ENCODE peak calls at places on chromosome 22, in six cellular contexts. T is neuronal stem cell, S is mesendoderm, M is H9, X is IMR-90, I is trophoblast cell. B is an unnamed sample.

GRCh38 chr22:28029962-28030361 is 110.9 kb upstream of the PITPNB start:
- DNase-seq in T (no peak), S (no peak), M (peak; percentile 17), X (no peak), I (no peak), B (no peak)

GRCh38 chr22:20566420-20567260 is 59.2 kb downstream of the MED15 start:
- DNase-seq in T (no peak), S (no peak), M (no peak), X (peak; percentile 82), I (peak; percentile 37), B (no peak)

GRCh38 chr22:48175721-48176120 is 1413.3 kb downstream of the TBC1D22A start:
- DNase-seq in T (no peak), S (no peak), M (no peak), X (no peak), I (no peak), B (no peak)

GRCh38 chr22:39135092-39135896 is 17.2 kb downstream of the CBX7 start:
- DNase-seq in T (no peak), S (peak; percentile 79), M (peak; percentile 90), X (no peak), I (peak; percentile 51), B (peak; percentile 57)

GRCh38 chr22:32355760-32356159 is 1.9 kb upstream of the RFPL3 start:
- DNase-seq in T (no peak), S (peak; percentile 59), M (no peak), X (no peak), I (peak; percentile 34), B (no peak)

GRCh38 chr22:38041760-38042584 is 15.2 kb upstream of the PICK1 start:
- DNase-seq in T (no peak), S (no peak), M (no peak), X (no peak), I (no peak), B (no peak)

GRCh38 chr22:48551716-48552268 is 1275.9 kb downstream of the BRD1 start:
- DNase-seq in T (no peak), S (no peak), M (no peak), X (no peak), I (no peak), B (no peak)

GRCh38 chr22:33747576-33748180 is 172.6 kb downstream of the LARGE1 start:
- DNase-seq in T (no peak), S (no peak), M (no peak), X (no peak), I (no peak), B (no peak)

GRCh38 chr22:38832005-38832978 is 11.5 kb downstream of the NPTXR start:
- DNase-seq in T (no peak), S (no peak), M (no peak), X (no peak), I (no peak), B (no peak)

GRCh38 chr22:36865346-36865745 is 4.5 kb downstream of the NCF4 start:
- DNase-seq in T (no peak), S (peak; percentile 49), M (peak; percentile 66), X (no peak), I (peak; percentile 38), B (no peak)

GRCh38 chr22:19037282-19038163 is 84.7 kb downstream of the DGCR2 start:
- DNase-seq in T (no peak), S (no peak), M (no peak), X (no peak), I (no peak), B (no peak)

GRCh38 chr22:26393929-26394328 is 35.1 kb upstream of the ASPHD2 start:
- DNase-seq in T (no peak), S (no peak), M (no peak), X (no peak), I (no peak), B (no peak)

GRCh38 chr22:17994424-17995108 is 29.8 kb downstream of the MICAL3 start:
- DNase-seq in T (no peak), S (no peak), M (no peak), X (no peak), I (no peak), B (no peak)

GRCh38 chr22:29979645-29980303 is 96.8 kb downstream of the MTMR3 start:
- DNase-seq in T (no peak), S (no peak), M (no peak), X (no peak), I (no peak), B (no peak)

GRCh38 chr22:24819941-24820461 is 14.0 kb downstream of the SGSM1 start:
- DNase-seq in T (no peak), S (no peak), M (no peak), X (no peak), I (no peak), B (no peak)

GRCh38 chr22:17797721-17798559 is 23.7 kb upstream of the BID start:
- DNase-seq in T (no peak), S (no peak), M (no peak), X (no peak), I (peak; percentile 21), B (no peak)

GRCh38 chr22:44497218-44497903 is 672 bp downstream of the RTL6 start:
- DNase-seq in T (peak; percentile 9), S (peak; percentile 5), M (no peak), X (peak; percentile 34), I (peak; percentile 18), B (peak; percentile 11)

GRCh38 chr22:44023404-44024287 is 456 bp upstream of the PARVB start:
- DNase-seq in T (no peak), S (peak; percentile 59), M (peak; percentile 42), X (peak; percentile 12), I (peak; percentile 19), B (peak; percentile 61)

GRCh38 chr22:42856179-42856864 is 751 bp downstream of the ARFGAP3 start:
- DNase-seq in T (peak; percentile 15), S (peak; percentile 41), M (no peak), X (peak; percentile 22), I (peak; percentile 66), B (peak; percentile 72)

GRCh38 chr22:42855726-42856125 is 1.3 kb downstream of the ARFGAP3 start:
- DNase-seq in T (no peak), S (no peak), M (no peak), X (no peak), I (no peak), B (peak; percentile 13)

GRCh38 chr22:42855211-42855610 is 1.9 kb downstream of the ARFGAP3 start:
- DNase-seq in T (no peak), S (no peak), M (no peak), X (no peak), I (no peak), B (peak; percentile 28)

GRCh38 chr22:42857845-42858481 is 890 bp upstream of the ARFGAP3 start:
- DNase-seq in T (no peak), S (no peak), M (no peak), X (no peak), I (no peak), B (no peak)

DNA sequence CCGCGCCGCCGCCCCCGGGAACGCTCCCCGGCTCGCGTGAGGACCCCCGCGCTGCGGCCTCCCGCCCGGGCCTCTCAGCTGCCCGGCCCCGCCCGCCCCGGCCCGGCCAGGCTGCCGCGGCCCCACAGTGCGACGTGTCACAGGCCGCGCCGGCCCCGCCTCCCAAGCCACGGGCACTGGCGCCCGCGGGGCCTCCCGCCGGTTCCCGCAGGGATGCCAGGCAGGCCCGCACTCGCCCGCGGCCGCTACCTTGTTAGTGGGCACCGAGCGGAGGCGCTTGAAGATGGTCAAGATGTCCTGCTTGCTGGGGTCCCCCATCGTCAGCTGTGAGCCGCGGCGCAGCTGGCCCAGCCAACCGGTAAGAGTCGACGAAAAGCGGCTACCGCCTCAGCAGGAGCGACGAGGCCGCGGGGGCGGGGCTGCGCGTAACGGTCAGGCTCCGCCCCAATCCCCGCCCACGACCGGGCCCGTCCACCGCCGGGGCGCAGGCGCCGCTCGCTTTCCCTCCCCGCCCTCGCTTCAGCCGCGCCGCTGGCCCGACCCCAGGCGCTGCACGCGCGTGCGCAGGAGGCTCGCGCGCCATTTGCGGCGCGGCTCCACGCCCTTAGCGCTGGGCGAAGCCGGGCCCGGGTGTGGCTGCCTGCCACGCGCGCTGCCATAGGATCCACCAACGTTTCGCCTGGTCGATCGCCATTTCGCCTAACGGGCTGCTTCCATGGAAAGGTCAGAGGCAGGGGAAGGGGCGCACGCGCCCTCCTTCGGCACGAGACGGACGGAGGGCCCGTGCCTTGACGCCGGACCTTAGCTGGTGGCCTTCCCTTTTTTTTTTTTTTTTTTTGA is at the start of gene ARFGAP3:
- DNase-seq in T (peak; percentile 93), S (peak; percentile 94), M (peak; percentile 94), X (peak; percentile 91), I (peak; percentile 97), B (peak; percentile 92)
- H2BK120ac ChIP-seq in T (no peak within 1 kb of the TSS), S (no peak within 1 kb of the TSS), M (no peak within 1 kb of the TSS), X (peak within 1 kb of the TSS; percentile 85), I (peak within 1 kb of the TSS; percentile 78), B (peak within 1 kb of the TSS; percentile 78)

DNA sequence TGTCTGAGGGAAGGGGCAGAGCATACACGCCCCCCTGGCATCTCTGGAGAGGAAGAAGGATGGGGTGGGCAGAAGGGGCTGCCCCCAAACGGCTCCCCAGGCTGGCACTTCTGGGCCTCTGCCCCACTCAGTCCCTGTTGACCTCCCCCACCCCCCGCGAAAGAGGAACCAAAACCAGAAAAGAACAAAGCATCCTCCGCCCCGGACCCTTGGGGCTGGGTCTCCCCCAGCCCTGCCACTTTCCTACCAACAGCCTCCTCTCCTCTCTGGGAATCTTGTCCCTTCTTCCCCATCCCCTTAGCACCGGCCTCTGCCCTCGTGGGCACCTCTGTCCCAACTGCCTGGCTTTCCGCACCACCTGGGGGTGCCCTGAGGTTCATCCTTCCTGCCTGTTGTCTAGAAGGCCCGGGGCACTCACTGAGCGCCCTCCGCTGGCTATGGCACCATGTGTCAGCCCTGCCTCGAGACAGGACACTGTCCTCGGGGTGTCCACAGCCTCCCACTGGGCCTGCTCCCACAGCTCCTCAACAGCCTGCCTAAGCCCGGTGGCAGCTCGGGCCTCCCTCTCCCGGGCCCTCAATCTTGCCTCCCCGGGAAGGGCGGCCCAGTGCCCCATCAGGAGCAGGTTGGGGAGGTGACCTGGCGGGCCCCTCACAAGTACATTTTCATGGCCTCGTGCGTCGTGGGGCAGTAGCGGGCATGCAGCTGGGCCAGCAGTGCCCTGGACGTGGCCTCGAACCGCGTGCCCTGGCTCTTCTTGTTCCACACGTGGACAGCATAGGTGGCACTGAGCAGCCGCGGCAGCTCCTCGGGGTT is 28.2 kb downstream of the A4GALT start:
- DNase-seq in T (no peak), S (peak; percentile 22), M (no peak), X (no peak), I (no peak), B (no peak)
- H3K27ac ChIP-seq in T (no peak overlapping the region), S (no peak overlapping the region), M (no peak overlapping the region), X (no peak overlapping the region), I (no peak overlapping the region), B (no peak overlapping the region)

DNA sequence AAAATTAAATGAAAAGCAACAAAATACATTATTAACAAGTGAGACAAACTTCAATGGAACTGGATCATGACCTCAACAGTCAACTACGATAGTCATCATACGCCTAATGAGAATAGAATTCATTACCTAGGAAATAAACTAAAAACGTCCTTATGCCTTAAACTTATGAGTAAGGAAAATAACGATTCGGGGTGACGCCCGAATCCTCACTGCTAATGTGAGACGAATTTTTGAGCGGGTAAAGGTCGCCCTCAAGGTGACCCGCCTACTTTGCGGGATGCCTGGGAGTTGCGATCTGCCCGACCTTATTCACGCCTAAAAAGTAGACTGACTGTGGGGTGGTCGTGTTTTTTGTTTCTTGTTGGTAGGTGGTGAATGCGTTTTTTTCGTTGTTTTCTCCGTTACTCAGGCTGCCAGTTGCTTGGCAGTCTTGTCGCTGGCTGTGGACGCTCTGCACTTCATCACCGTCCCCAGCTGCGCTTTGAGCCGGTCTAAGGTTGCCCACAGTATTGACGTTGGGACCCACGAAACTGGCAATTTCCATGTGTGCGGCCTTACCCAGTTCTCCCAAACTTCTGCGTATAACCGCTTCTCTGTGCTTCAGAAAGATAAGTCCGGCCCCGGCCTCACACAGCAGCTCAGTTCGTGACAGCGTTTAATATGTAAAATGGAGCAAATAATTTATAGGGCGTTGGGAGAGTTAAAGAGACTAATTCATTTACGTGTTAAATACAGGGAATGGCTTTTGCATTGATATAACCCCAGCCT is 593 bp upstream of the POLDIP3 start:
- DNase-seq in T (peak; percentile 89), S (peak; percentile 100), M (peak; percentile 97), X (peak; percentile 100), I (peak; percentile 99), B (peak; percentile 100)
- H2BK120ac ChIP-seq in T (no peak overlapping the region), S (no peak overlapping the region), M (no peak overlapping the region), X (peak overlapping the region; percentile 91), I (no peak overlapping the region), B (no peak overlapping the region)

GRCh38 chr22:35333220-35333619 is 33.5 kb downstream of the TOM1 start:
- DNase-seq in T (no peak), S (no peak), M (no peak), X (no peak), I (no peak), B (no peak)
- H3K27ac ChIP-seq in T (no peak overlapping the region), S (no peak overlapping the region), M (no peak overlapping the region), X (no peak overlapping the region), I (no peak overlapping the region), B (no peak overlapping the region)

B was measured in mesenchymal stem cell.